ENCODE peak calls at places on chromosomes 1 and 21, in nine cellular contexts. Y, G, X, B, O, U, Q, D and R are unnamed samples.

GRCh38 chr1:243793298-243793697 is 56.7 kb downstream of the AKT3 start:
- DNase-seq in Y (no peak), G (no peak), X (no peak), B (no peak), O (no peak), U (no peak), Q (peak), D (no peak), R (no peak)

GRCh38 chr1:66768935-66769334 is 16.7 kb downstream of the DYNLT5 start:
- DNase-seq in Y (no peak), G (no peak), X (no peak), B (no peak), O (no peak), U (no peak), Q (peak), D (no peak), R (no peak)

GRCh38 chr1:185044981-185045792 is at the start of gene RNF2:
- DNase-seq in Y (peak), G (peak), X (peak), B (no peak), O (peak), U (peak), Q (peak), D (peak), R (peak)

GRCh38 chr1:31736675-31737074 is 27.5 kb downstream of the ADGRB2 start:
- DNase-seq in Y (no peak), G (no peak), X (no peak), B (no peak), O (no peak), U (no peak), Q (no peak), D (no peak), R (no peak)

GRCh38 chr1:171381866-171382210 is 67.9 kb downstream of the FMO4 start:
- DNase-seq in Y (no peak), G (no peak), X (no peak), B (no peak), O (no peak), U (no peak), Q (no peak), D (no peak), R (no peak)

GRCh38 chr1:172401907-172402306 is 18.6 kb upstream of the C1orf105 start:
- DNase-seq in Y (no peak), G (no peak), X (no peak), B (no peak), O (no peak), U (no peak), Q (no peak), D (peak), R (no peak)

GRCh38 chr21:31872072-31872451 is 758 bp upstream of the HUNK start:
- DNase-seq in Y (peak), G (no peak), X (no peak), B (no peak), O (no peak), U (no peak), Q (no peak), D (no peak), R (no peak)

GRCh38 chr1:56915960-56916359 is 49.9 kb downstream of the C8B start:
- DNase-seq in Y (peak), G (no peak), X (no peak), B (no peak), O (peak), U (no peak), Q (no peak), D (no peak), R (no peak)

GRCh38 chr1:37734629-37735591 is 30.0 kb downstream of the EPHA10 start:
- DNase-seq in Y (no peak), G (no peak), X (no peak), B (no peak), O (no peak), U (no peak), Q (no peak), D (no peak), R (no peak)

GRCh38 chr1:78619803-78620579 is at the start of gene IFI44L:
- DNase-seq in Y (no peak), G (peak), X (peak), B (no peak), O (no peak), U (no peak), Q (peak), D (peak), R (peak)

GRCh38 chr1:161792740-161793139 is 26.6 kb downstream of the ATF6 start:
- DNase-seq in Y (peak), G (peak), X (peak), B (peak), O (no peak), U (no peak), Q (peak), D (peak), R (peak)

GRCh38 chr1:4107291-4107690 is 207.2 kb upstream of the C1orf174 start:
- DNase-seq in Y (no peak), G (no peak), X (no peak), B (no peak), O (peak), U (no peak), Q (no peak), D (no peak), R (no peak)

GRCh38 chr1:118486213-118486612 is 301.2 kb upstream of the SPAG17 start:
- DNase-seq in Y (no peak), G (no peak), X (no peak), B (no peak), O (no peak), U (no peak), Q (no peak), D (no peak), R (no peak)

GRCh38 chr1:234963904-234964702 is 164.5 kb downstream of the TOMM20 start:
- DNase-seq in Y (no peak), G (no peak), X (no peak), B (no peak), O (no peak), U (no peak), Q (no peak), D (no peak), R (no peak)

GRCh38 chr21:43975469-43976098 is 36.5 kb upstream of the TRAPPC10 start:
- DNase-seq in Y (peak), G (peak), X (peak), B (no peak), O (peak), U (peak), Q (peak), D (peak), R (peak)

GRCh38 chr1:118158918-118159317 is 26.1 kb downstream of the SPAG17 start:
- DNase-seq in Y (no peak), G (peak), X (peak), B (peak), O (no peak), U (no peak), Q (no peak), D (no peak), R (peak)

GRCh38 chr1:16621300-16621658 is 7.9 kb upstream of the NBPF1 start:
- DNase-seq in Y (no peak), G (no peak), X (no peak), B (no peak), O (no peak), U (no peak), Q (no peak), D (no peak), R (no peak)
- TF ChIP-seq CTCF in Y (no peak), G (no peak), X (no peak), B (no peak), O (no peak), U (peak), Q (no peak), D (no peak), R (no peak)

GRCh38 chr1:74935446-74935845 is 198.7 kb upstream of the LHX8 start:
- DNase-seq in Y (no peak), G (no peak), X (no peak), B (no peak), O (no peak), U (no peak), Q (no peak), D (no peak), R (no peak)
- TF ChIP-seq CTCF in Y (no peak), G (no peak), X (no peak), B (no peak), O (no peak), U (no peak), Q (no peak), D (no peak), R (no peak)

GRCh38 chr1:79655876-79656275 is 649.3 kb upstream of the ADGRL4 start:
- DNase-seq in Y (no peak), G (no peak), X (no peak), B (no peak), O (no peak), U (no peak), Q (no peak), D (no peak), R (no peak)
- TF ChIP-seq CTCF in Y (no peak), G (no peak), X (no peak), B (no peak), O (no peak), U (no peak), Q (no peak), D (no peak), R (no peak)

GRCh38 chr1:233240367-233240766 is 55.2 kb downstream of the PCNX2 start:
- DNase-seq in Y (peak), G (no peak), X (no peak), B (no peak), O (no peak), U (no peak), Q (no peak), D (peak), R (peak)

GRCh38 chr1:233241782-233242181 is 53.7 kb downstream of the PCNX2 start:
- DNase-seq in Y (no peak), G (no peak), X (no peak), B (no peak), O (no peak), U (no peak), Q (no peak), D (no peak), R (no peak)

GRCh38 chr1:233237623-233238022 is 57.9 kb downstream of the PCNX2 start:
- DNase-seq in Y (no peak), G (no peak), X (no peak), B (no peak), O (no peak), U (no peak), Q (no peak), D (no peak), R (no peak)

GRCh38 chr1:233240839-233241682 is 54.5 kb downstream of the PCNX2 start:
- DNase-seq in Y (peak), G (peak), X (peak), B (no peak), O (peak), U (peak), Q (no peak), D (peak), R (peak)

GRCh38 chr1:233238884-233239432 is 56.6 kb downstream of the PCNX2 start:
- DNase-seq in Y (no peak), G (peak), X (no peak), B (no peak), O (no peak), U (no peak), Q (no peak), D (no peak), R (no peak)
- TF ChIP-seq CTCF in Y (no peak), G (no peak), X (no peak), B (no peak), O (no peak), U (no peak), Q (no peak), D (peak), R (no peak)

GRCh38 chr21:40049959-40050290 is 182.7 kb downstream of the PCP4 start:
- DNase-seq in Y (no peak), G (no peak), X (no peak), B (no peak), O (no peak), U (no peak), Q (no peak), D (no peak), R (no peak)
- TF ChIP-seq CTCF in Y (no peak), G (no peak), X (no peak), B (no peak), O (no peak), U (no peak), Q (no peak), D (no peak), R (no peak)

GRCh38 chr1:115767403-115767802 is 1.1 kb downstream of the CASQ2 start:
- DNase-seq in Y (no peak), G (no peak), X (no peak), B (no peak), O (no peak), U (no peak), Q (no peak), D (no peak), R (no peak)
- TF ChIP-seq CTCF in Y (no peak), G (no peak), X (no peak), B (no peak), O (no peak), U (no peak), Q (no peak), D (no peak), R (no peak)

GRCh38 chr1:10753279-10753678 is 43.2 kb downstream of the CASZ1 start:
- DNase-seq in Y (peak), G (no peak), X (no peak), B (no peak), O (no peak), U (no peak), Q (no peak), D (peak), R (no peak)
- TF ChIP-seq CTCF in Y (no peak), G (no peak), X (no peak), B (no peak), O (no peak), U (peak), Q (no peak), D (peak), R (no peak)